ENCODE peak calls at places on chromosomes 7 and 10, in ten cellular contexts. One of them, this sample, is unnamed. For H3K36me3, the result is how much of the 10 kb centered on the place peaks cover.

GRCh38 chr7:7157177-7157886 is 25.0 kb upstream of the C1GALT1 start:
- DNase-seq in RWPE2: no peak
- DNase-seq in upper lobe of right lung: no peak
- DNase-seq in right lobe of liver: no peak
- DNase-seq in naive thymus-derived CD4-positive, alpha-beta T cell: peak
- DNase-seq in Karpas-422: peak
- DNase-seq in fibroblast of lung: peak
- DNase-seq in transverse colon: peak
- DNase-seq in pancreas: no peak
- DNase-seq in PC-3: peak
- DNase-seq in this sample: peak

GRCh38 chr7:92641921-92642511 is 51.8 kb upstream of the FAM133B start:
- DNase-seq in RWPE2: no peak
- DNase-seq in upper lobe of right lung: no peak
- DNase-seq in right lobe of liver: no peak
- DNase-seq in naive thymus-derived CD4-positive, alpha-beta T cell: no peak
- DNase-seq in Karpas-422: no peak
- DNase-seq in fibroblast of lung: peak
- DNase-seq in transverse colon: no peak
- DNase-seq in pancreas: no peak
- DNase-seq in PC-3: peak
- DNase-seq in this sample: peak

GRCh38 chr7:44153948-44154335 is 12.8 kb upstream of the MYL7 start:
- DNase-seq in RWPE2: no peak
- DNase-seq in upper lobe of right lung: no peak
- DNase-seq in right lobe of liver: no peak
- DNase-seq in naive thymus-derived CD4-positive, alpha-beta T cell: no peak
- DNase-seq in Karpas-422: no peak
- DNase-seq in fibroblast of lung: no peak
- DNase-seq in transverse colon: no peak
- DNase-seq in pancreas: no peak
- DNase-seq in PC-3: no peak
- DNase-seq in this sample: no peak

GRCh38 chr7:18541189-18541870 is 45.8 kb downstream of the HDAC9 start:
- DNase-seq in RWPE2: no peak
- DNase-seq in upper lobe of right lung: no peak
- DNase-seq in right lobe of liver: no peak
- DNase-seq in naive thymus-derived CD4-positive, alpha-beta T cell: no peak
- DNase-seq in Karpas-422: no peak
- DNase-seq in fibroblast of lung: peak
- DNase-seq in transverse colon: no peak
- DNase-seq in pancreas: peak
- DNase-seq in PC-3: no peak
- DNase-seq in this sample: no peak

GRCh38 chr7:101792051-101792651 is 25.3 kb upstream of the CUX1 start:
- DNase-seq in RWPE2: peak
- DNase-seq in upper lobe of right lung: peak
- DNase-seq in right lobe of liver: peak
- DNase-seq in naive thymus-derived CD4-positive, alpha-beta T cell: no peak
- DNase-seq in Karpas-422: no peak
- DNase-seq in fibroblast of lung: no peak
- DNase-seq in transverse colon: no peak
- DNase-seq in pancreas: no peak
- DNase-seq in PC-3: peak
- DNase-seq in this sample: peak

GRCh38 chr10:132684164-132684891 is 101.6 kb downstream of the NKX6-2 start:
- DNase-seq in RWPE2: no peak
- DNase-seq in upper lobe of right lung: peak
- DNase-seq in right lobe of liver: peak
- DNase-seq in naive thymus-derived CD4-positive, alpha-beta T cell: peak
- DNase-seq in Karpas-422: no peak
- DNase-seq in fibroblast of lung: peak
- DNase-seq in transverse colon: no peak
- DNase-seq in pancreas: no peak
- DNase-seq in PC-3: peak
- DNase-seq in this sample: peak

GRCh38 chr10:132484922-132485321 is 52.7 kb upstream of the INPP5A start:
- DNase-seq in RWPE2: no peak
- DNase-seq in upper lobe of right lung: peak
- DNase-seq in right lobe of liver: no peak
- DNase-seq in naive thymus-derived CD4-positive, alpha-beta T cell: no peak
- DNase-seq in Karpas-422: no peak
- DNase-seq in fibroblast of lung: no peak
- DNase-seq in transverse colon: no peak
- DNase-seq in pancreas: no peak
- DNase-seq in PC-3: no peak
- DNase-seq in this sample: no peak

GRCh38 chr10:132834311-132834761 is 48.4 kb upstream of the NKX6-2 start:
- DNase-seq in RWPE2: no peak
- DNase-seq in upper lobe of right lung: no peak
- DNase-seq in right lobe of liver: no peak
- DNase-seq in naive thymus-derived CD4-positive, alpha-beta T cell: no peak
- DNase-seq in Karpas-422: no peak
- DNase-seq in fibroblast of lung: no peak
- DNase-seq in transverse colon: no peak
- DNase-seq in pancreas: peak
- DNase-seq in PC-3: no peak
- DNase-seq in this sample: no peak

GRCh38 chr10:84114088-84114667 is 25.1 kb upstream of the GHITM start:
- DNase-seq in RWPE2: no peak
- DNase-seq in upper lobe of right lung: no peak
- DNase-seq in right lobe of liver: no peak
- DNase-seq in naive thymus-derived CD4-positive, alpha-beta T cell: no peak
- DNase-seq in Karpas-422: no peak
- DNase-seq in fibroblast of lung: no peak
- DNase-seq in transverse colon: no peak
- DNase-seq in pancreas: no peak
- DNase-seq in PC-3: peak
- DNase-seq in this sample: peak

GRCh38 chr7:82625377-82625776 is 181.8 kb upstream of the CACNA2D1 start:
- DNase-seq in RWPE2: no peak
- DNase-seq in upper lobe of right lung: no peak
- DNase-seq in right lobe of liver: no peak
- DNase-seq in naive thymus-derived CD4-positive, alpha-beta T cell: no peak
- DNase-seq in Karpas-422: no peak
- DNase-seq in fibroblast of lung: no peak
- DNase-seq in transverse colon: no peak
- DNase-seq in pancreas: no peak
- DNase-seq in PC-3: peak
- DNase-seq in this sample: peak

GRCh38 chr7:81956520-81956919 is 186.7 kb upstream of the HGF start:
- DNase-seq in RWPE2: no peak
- DNase-seq in upper lobe of right lung: no peak
- DNase-seq in right lobe of liver: no peak
- DNase-seq in naive thymus-derived CD4-positive, alpha-beta T cell: no peak
- DNase-seq in Karpas-422: peak
- DNase-seq in fibroblast of lung: peak
- DNase-seq in transverse colon: no peak
- DNase-seq in pancreas: no peak
- DNase-seq in PC-3: peak
- DNase-seq in this sample: peak

GRCh38 chr10:24811906-24812305 is 88.2 kb upstream of the ARHGAP21 start:
- DNase-seq in RWPE2: no peak
- DNase-seq in upper lobe of right lung: no peak
- DNase-seq in right lobe of liver: no peak
- DNase-seq in naive thymus-derived CD4-positive, alpha-beta T cell: no peak
- DNase-seq in Karpas-422: no peak
- DNase-seq in fibroblast of lung: no peak
- DNase-seq in transverse colon: no peak
- DNase-seq in pancreas: no peak
- DNase-seq in PC-3: no peak
- DNase-seq in this sample: no peak

GRCh38 chr7:92586403-92586802 is 3.8 kb downstream of the FAM133B start:
- DNase-seq in RWPE2: no peak
- DNase-seq in upper lobe of right lung: no peak
- DNase-seq in right lobe of liver: no peak
- DNase-seq in naive thymus-derived CD4-positive, alpha-beta T cell: no peak
- DNase-seq in Karpas-422: peak
- DNase-seq in fibroblast of lung: peak
- DNase-seq in transverse colon: no peak
- DNase-seq in pancreas: no peak
- DNase-seq in PC-3: no peak
- DNase-seq in this sample: peak

GRCh38 chr10:59323036-59323459 is 39.3 kb downstream of the FAM13C start:
- DNase-seq in RWPE2: no peak
- DNase-seq in upper lobe of right lung: no peak
- DNase-seq in right lobe of liver: no peak
- DNase-seq in naive thymus-derived CD4-positive, alpha-beta T cell: no peak
- DNase-seq in Karpas-422: no peak
- DNase-seq in fibroblast of lung: peak
- DNase-seq in transverse colon: peak
- DNase-seq in pancreas: no peak
- DNase-seq in PC-3: no peak
- DNase-seq in this sample: no peak

GRCh38 chr7:23476286-23477169 is 6.2 kb upstream of the IGF2BP3 start:
- DNase-seq in RWPE2: no peak
- DNase-seq in upper lobe of right lung: no peak
- DNase-seq in right lobe of liver: no peak
- DNase-seq in naive thymus-derived CD4-positive, alpha-beta T cell: no peak
- DNase-seq in Karpas-422: no peak
- DNase-seq in fibroblast of lung: no peak
- DNase-seq in transverse colon: no peak
- DNase-seq in pancreas: no peak
- DNase-seq in PC-3: no peak
- DNase-seq in this sample: no peak

GRCh38 chr7:142477079-142477651 is 219.3 kb upstream of the PRSS58 start:
- DNase-seq in RWPE2: no peak
- DNase-seq in upper lobe of right lung: no peak
- DNase-seq in right lobe of liver: no peak
- DNase-seq in naive thymus-derived CD4-positive, alpha-beta T cell: peak
- DNase-seq in Karpas-422: no peak
- DNase-seq in fibroblast of lung: peak
- DNase-seq in transverse colon: no peak
- DNase-seq in pancreas: no peak
- DNase-seq in PC-3: no peak
- DNase-seq in this sample: no peak

GRCh38 chr10:61606971-61607907 is 55.5 kb upstream of the CABCOCO1 start:
- DNase-seq in RWPE2: no peak
- DNase-seq in upper lobe of right lung: no peak
- DNase-seq in right lobe of liver: no peak
- DNase-seq in naive thymus-derived CD4-positive, alpha-beta T cell: no peak
- DNase-seq in Karpas-422: peak
- DNase-seq in fibroblast of lung: peak
- DNase-seq in transverse colon: no peak
- DNase-seq in pancreas: no peak
- DNase-seq in PC-3: peak
- DNase-seq in this sample: peak

GRCh38 chr10:33657154-33657900 is 322.9 kb upstream of the NRP1 start:
- DNase-seq in RWPE2: no peak
- DNase-seq in upper lobe of right lung: no peak
- DNase-seq in right lobe of liver: peak
- DNase-seq in naive thymus-derived CD4-positive, alpha-beta T cell: no peak
- DNase-seq in Karpas-422: no peak
- DNase-seq in fibroblast of lung: peak
- DNase-seq in transverse colon: no peak
- DNase-seq in pancreas: no peak
- DNase-seq in PC-3: peak
- DNase-seq in this sample: no peak

GRCh38 chr7:5420108-5420840 is 3.4 kb downstream of the TNRC18 start:
- DNase-seq in RWPE2: peak
- DNase-seq in upper lobe of right lung: peak
- DNase-seq in right lobe of liver: peak
- DNase-seq in naive thymus-derived CD4-positive, alpha-beta T cell: peak
- DNase-seq in Karpas-422: no peak
- DNase-seq in fibroblast of lung: no peak
- DNase-seq in transverse colon: no peak
- DNase-seq in pancreas: peak
- DNase-seq in PC-3: no peak
- DNase-seq in this sample: no peak

GRCh38 chr10:77823811-77824542 is 102.6 kb downstream of the DLG5 start:
- DNase-seq in RWPE2: no peak
- DNase-seq in upper lobe of right lung: no peak
- DNase-seq in right lobe of liver: no peak
- DNase-seq in naive thymus-derived CD4-positive, alpha-beta T cell: no peak
- DNase-seq in Karpas-422: no peak
- DNase-seq in fibroblast of lung: no peak
- DNase-seq in transverse colon: no peak
- DNase-seq in pancreas: no peak
- DNase-seq in PC-3: no peak
- DNase-seq in this sample: no peak
- H3K36me3 ChIP-seq in RWPE2: half or more
- H3K36me3 ChIP-seq in upper lobe of right lung: under half
- H3K36me3 ChIP-seq in right lobe of liver: under half
- H3K36me3 ChIP-seq in naive thymus-derived CD4-positive, alpha-beta T cell: under half
- H3K36me3 ChIP-seq in Karpas-422: under half
- H3K36me3 ChIP-seq in fibroblast of lung: under half
- H3K36me3 ChIP-seq in transverse colon: under half
- H3K36me3 ChIP-seq in pancreas: under half
- H3K36me3 ChIP-seq in PC-3: half or more
- H3K36me3 ChIP-seq in this sample: under half

GRCh38 chr10:117969592-117969991 is 77.1 kb downstream of the RAB11FIP2 start:
- DNase-seq in RWPE2: no peak
- DNase-seq in upper lobe of right lung: no peak
- DNase-seq in right lobe of liver: no peak
- DNase-seq in naive thymus-derived CD4-positive, alpha-beta T cell: no peak
- DNase-seq in Karpas-422: no peak
- DNase-seq in fibroblast of lung: no peak
- DNase-seq in transverse colon: no peak
- DNase-seq in pancreas: no peak
- DNase-seq in PC-3: no peak
- DNase-seq in this sample: no peak
- H3K36me3 ChIP-seq in RWPE2: under half
- H3K36me3 ChIP-seq in upper lobe of right lung: under half
- H3K36me3 ChIP-seq in right lobe of liver: under half
- H3K36me3 ChIP-seq in naive thymus-derived CD4-positive, alpha-beta T cell: under half
- H3K36me3 ChIP-seq in Karpas-422: under half
- H3K36me3 ChIP-seq in fibroblast of lung: under half
- H3K36me3 ChIP-seq in transverse colon: under half
- H3K36me3 ChIP-seq in pancreas: under half
- H3K36me3 ChIP-seq in PC-3: under half
- H3K36me3 ChIP-seq in this sample: under half

DNA sequence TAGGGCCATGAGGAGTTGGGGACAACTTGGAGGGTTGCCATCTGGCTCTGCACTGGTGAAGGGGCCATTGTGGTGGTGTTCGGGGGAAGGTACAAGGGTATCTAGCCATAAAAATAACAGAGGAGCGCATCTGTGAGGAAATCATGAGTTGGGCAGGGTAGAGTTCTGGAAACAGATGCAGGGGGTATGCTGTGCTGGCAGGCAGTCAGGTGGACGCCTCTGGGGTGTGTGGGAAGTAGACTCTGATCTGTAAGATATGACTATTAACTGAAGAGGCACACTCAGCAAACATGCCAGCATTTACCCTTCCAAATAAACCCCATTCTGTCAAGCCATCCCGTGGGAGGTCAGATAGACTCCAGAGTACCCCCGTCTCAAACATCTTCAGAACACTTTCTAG is 79.8 kb downstream of the CLEC2L start:
- DNase-seq in RWPE2: no peak
- DNase-seq in upper lobe of right lung: no peak
- DNase-seq in right lobe of liver: no peak
- DNase-seq in naive thymus-derived CD4-positive, alpha-beta T cell: no peak
- DNase-seq in Karpas-422: no peak
- DNase-seq in fibroblast of lung: no peak
- DNase-seq in transverse colon: no peak
- DNase-seq in pancreas: no peak
- DNase-seq in PC-3: no peak
- DNase-seq in this sample: no peak
- H3K36me3 ChIP-seq in RWPE2: half or more
- H3K36me3 ChIP-seq in upper lobe of right lung: half or more
- H3K36me3 ChIP-seq in right lobe of liver: half or more
- H3K36me3 ChIP-seq in naive thymus-derived CD4-positive, alpha-beta T cell: under half
- H3K36me3 ChIP-seq in Karpas-422: under half
- H3K36me3 ChIP-seq in fibroblast of lung: under half
- H3K36me3 ChIP-seq in transverse colon: under half
- H3K36me3 ChIP-seq in pancreas: under half
- H3K36me3 ChIP-seq in PC-3: half or more
- H3K36me3 ChIP-seq in this sample: under half

GRCh38 chr10:76091821-76092394 is 660.5 kb downstream of the LRMDA start:
- DNase-seq in RWPE2: no peak
- DNase-seq in upper lobe of right lung: no peak
- DNase-seq in right lobe of liver: no peak
- DNase-seq in naive thymus-derived CD4-positive, alpha-beta T cell: no peak
- DNase-seq in Karpas-422: no peak
- DNase-seq in fibroblast of lung: no peak
- DNase-seq in transverse colon: peak
- DNase-seq in pancreas: no peak
- DNase-seq in PC-3: no peak
- DNase-seq in this sample: no peak
- H3K36me3 ChIP-seq in RWPE2: under half
- H3K36me3 ChIP-seq in upper lobe of right lung: under half
- H3K36me3 ChIP-seq in right lobe of liver: under half
- H3K36me3 ChIP-seq in naive thymus-derived CD4-positive, alpha-beta T cell: under half
- H3K36me3 ChIP-seq in Karpas-422: under half
- H3K36me3 ChIP-seq in fibroblast of lung: under half
- H3K36me3 ChIP-seq in transverse colon: under half
- H3K36me3 ChIP-seq in pancreas: under half
- H3K36me3 ChIP-seq in PC-3: under half
- H3K36me3 ChIP-seq in this sample: under half

This sample was measured in bronchial epithelial cell.